ENCODE peak calls at places on chromosome 1, in nine cellular contexts. I, A, J, R, Y, P, M, O and D are unnamed samples.

GRCh38 chr1:92587445-92587844 is 100.7 kb upstream of the GFI1 start:
- DNase-seq in I (no peak), A (no peak), J (no peak), R (no peak), Y (no peak), P (no peak), M (no peak), O (no peak), D (no peak)

GRCh38 chr1:38609166-38609880 is 250.2 kb downstream of the RRAGC start:
- DNase-seq in I (no peak), A (peak; percentile 87), J (no peak), R (no peak), Y (no peak), P (no peak), M (no peak), O (no peak), D (no peak)

GRCh38 chr1:32848354-32849063 is 22.2 kb downstream of the FNDC5 start:
- DNase-seq in I (no peak), A (no peak), J (no peak), R (no peak), Y (no peak), P (no peak), M (no peak), O (no peak), D (no peak)

GRCh38 chr1:110463695-110464094 is 12.7 kb downstream of the PROK1 start:
- DNase-seq in I (no peak), A (no peak), J (no peak), R (no peak), Y (no peak), P (no peak), M (no peak), O (peak; percentile 75), D (no peak)

GRCh38 chr1:75035536-75035935 is 98.7 kb upstream of the LHX8 start:
- DNase-seq in I (no peak), A (no peak), J (no peak), R (no peak), Y (no peak), P (no peak), M (no peak), O (no peak), D (no peak)

GRCh38 chr1:46041551-46041950 is 90.9 kb downstream of the PIK3R3 start:
- DNase-seq in I (no peak), A (peak; percentile 37), J (no peak), R (no peak), Y (no peak), P (no peak), M (no peak), O (no peak), D (no peak)

GRCh38 chr1:245807306-245807705 is 652.5 kb downstream of the KIF26B start:
- DNase-seq in I (no peak), A (no peak), J (no peak), R (no peak), Y (no peak), P (no peak), M (no peak), O (no peak), D (no peak)

GRCh38 chr1:52139817-52140540 is 1.9 kb upstream of the ZFYVE9 start:
- DNase-seq in I (no peak), A (peak; percentile 68), J (no peak), R (no peak), Y (no peak), P (no peak), M (peak; percentile 24), O (peak; percentile 88), D (no peak)

GRCh38 chr1:222916067-222916466 is 101.2 kb downstream of the DISP1 start:
- DNase-seq in I (no peak), A (no peak), J (no peak), R (no peak), Y (no peak), P (no peak), M (no peak), O (no peak), D (no peak)

GRCh38 chr1:222921951-222922350 is 107.1 kb downstream of the DISP1 start:
- DNase-seq in I (no peak), A (no peak), J (no peak), R (no peak), Y (no peak), P (no peak), M (no peak), O (no peak), D (no peak)

GRCh38 chr1:222920169-222920568 is 105.3 kb downstream of the DISP1 start:
- DNase-seq in I (no peak), A (no peak), J (no peak), R (no peak), Y (no peak), P (no peak), M (no peak), O (no peak), D (no peak)

GRCh38 chr1:222918746-222919477 is 104.1 kb downstream of the DISP1 start:
- DNase-seq in I (no peak), A (no peak), J (no peak), R (no peak), Y (no peak), P (no peak), M (no peak), O (no peak), D (no peak)

DNA sequence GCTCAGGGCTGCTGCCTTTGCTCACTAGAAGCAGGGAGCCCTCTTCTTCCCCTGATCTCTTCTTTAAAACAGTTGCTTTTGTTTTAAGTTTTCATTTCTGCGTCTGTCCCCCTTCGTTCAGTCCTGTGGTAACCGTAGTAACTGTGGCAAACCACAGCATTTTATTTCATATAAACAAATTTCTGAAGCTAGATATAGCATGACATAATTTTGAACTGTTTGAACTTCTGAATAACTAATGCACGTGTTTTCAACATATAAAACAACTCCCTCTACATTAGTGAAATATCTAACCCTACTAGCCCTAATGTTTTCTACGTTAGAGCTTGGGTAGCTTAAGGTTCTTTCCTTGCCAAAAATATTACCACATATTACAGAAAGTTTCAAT is 104.6 kb downstream of the DISP1 start:
- DNase-seq in I (no peak), A (no peak), J (no peak), R (no peak), Y (no peak), P (no peak), M (no peak), O (peak; percentile 83), D (no peak)
- H3K4me3 ChIP-seq in I (no peak overlapping the region), A (no peak overlapping the region), J (no peak overlapping the region), R (no peak overlapping the region), Y (no peak overlapping the region), P (no peak overlapping the region), M (no peak overlapping the region), O (no peak overlapping the region), D (no peak overlapping the region)

DNA sequence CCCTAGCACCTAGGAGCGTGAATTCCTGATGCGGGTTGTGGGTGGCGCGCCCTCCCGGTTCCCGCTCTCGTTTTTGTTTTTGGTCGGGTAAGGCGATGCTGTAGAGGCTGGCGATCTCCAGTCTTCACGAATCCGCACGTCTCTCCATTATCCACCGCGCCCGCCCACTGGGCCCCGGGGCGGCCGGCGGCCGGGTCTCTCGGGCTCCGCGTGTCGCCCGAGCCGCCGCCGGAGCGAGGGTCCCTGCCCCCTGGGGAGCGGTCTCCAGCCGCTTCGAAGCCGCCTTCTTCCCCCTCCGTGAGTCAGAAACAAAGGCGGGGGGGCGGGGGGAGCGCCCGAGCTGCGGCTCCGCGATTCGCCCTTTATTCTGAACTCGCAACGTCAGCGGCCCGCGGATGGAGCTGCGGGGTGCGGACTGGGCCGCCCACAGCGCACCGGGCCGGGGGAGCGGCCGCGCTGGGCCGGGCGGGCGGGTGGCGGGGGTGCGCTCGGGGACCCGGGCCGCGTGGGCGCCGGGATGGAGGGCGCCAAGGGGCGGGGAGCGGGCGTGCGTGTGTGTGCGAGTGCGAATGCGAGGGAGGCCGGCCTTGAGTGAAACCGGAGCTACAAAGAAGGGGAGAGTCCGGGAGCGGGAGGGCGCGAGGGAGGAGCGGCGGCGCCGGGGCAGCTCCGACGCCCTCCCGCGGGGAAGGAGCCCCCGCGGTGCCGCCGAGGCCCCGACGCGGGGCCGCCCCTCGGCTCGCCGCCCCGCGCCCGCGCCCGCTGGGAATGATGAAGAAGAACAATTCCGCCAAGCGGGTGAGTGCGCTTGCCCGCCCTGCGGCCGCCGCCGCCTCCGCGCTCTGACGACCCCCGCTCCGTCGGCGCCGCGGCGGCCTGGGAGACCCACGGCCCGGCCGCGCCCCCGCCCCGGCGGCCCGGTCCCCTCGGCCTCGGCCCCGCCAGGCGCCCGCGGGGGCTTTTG is at the start of gene PLEKHO1:
- DNase-seq in I (peak; percentile 73), A (peak; percentile 97), J (peak; percentile 81), R (peak; percentile 77), Y (peak; percentile 87), P (peak; percentile 91), M (peak; percentile 79), O (peak; percentile 85), D (peak; percentile 68)
- TF ChIP-seq POLR2A in I (peak; percentile 71), A (peak; percentile 80), J (no peak), R (peak; percentile 68), Y (no peak), P (peak; percentile 87), M (no peak), O (peak; percentile 72), D (peak; percentile 88)

DNA sequence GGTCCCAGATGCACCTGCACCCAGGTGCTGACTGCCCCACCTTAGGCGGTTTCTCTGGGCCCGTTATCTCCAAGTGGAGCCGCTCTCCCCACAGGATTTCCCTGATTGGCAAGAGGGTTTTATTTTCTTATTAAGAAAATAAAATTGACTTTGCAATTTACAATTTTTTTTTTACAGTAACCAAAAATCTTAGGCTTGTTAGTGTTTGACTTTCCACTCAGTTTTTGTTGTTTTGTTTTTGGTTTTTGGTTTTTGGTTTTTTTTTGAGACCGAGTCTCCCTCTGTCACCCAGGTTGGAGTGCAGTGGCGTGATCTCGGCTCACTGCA is 4.8 kb upstream of the CCDC27 start:
- DNase-seq in I (no peak), A (no peak), J (no peak), R (no peak), Y (no peak), P (no peak), M (no peak), O (no peak), D (no peak)
- H3K4me3 ChIP-seq in I (peak overlapping the region; percentile 58), A (peak overlapping the region; percentile 85), J (peak overlapping the region; percentile 76), R (peak overlapping the region; percentile 94), Y (peak overlapping the region; percentile 72), P (peak overlapping the region; percentile 78), M (peak overlapping the region; percentile 34), O (peak overlapping the region; percentile 63), D (peak overlapping the region; percentile 70)

GRCh38 chr1:115793162-115793561 is 24.6 kb upstream of the CASQ2 start:
- DNase-seq in I (no peak), A (no peak), J (no peak), R (no peak), Y (no peak), P (no peak), M (no peak), O (no peak), D (no peak)

GRCh38 chr1:115790846-115791245 is 22.3 kb upstream of the CASQ2 start:
- DNase-seq in I (no peak), A (no peak), J (no peak), R (no peak), Y (no peak), P (no peak), M (no peak), O (no peak), D (no peak)

GRCh38 chr1:115794976-115795375 is 26.5 kb upstream of the CASQ2 start:
- DNase-seq in I (peak; percentile 25), A (no peak), J (no peak), R (no peak), Y (no peak), P (no peak), M (no peak), O (no peak), D (no peak)

GRCh38 chr1:115791816-115792215 is 23.3 kb upstream of the CASQ2 start:
- DNase-seq in I (no peak), A (no peak), J (no peak), R (no peak), Y (no peak), P (no peak), M (no peak), O (no peak), D (no peak)

DNA sequence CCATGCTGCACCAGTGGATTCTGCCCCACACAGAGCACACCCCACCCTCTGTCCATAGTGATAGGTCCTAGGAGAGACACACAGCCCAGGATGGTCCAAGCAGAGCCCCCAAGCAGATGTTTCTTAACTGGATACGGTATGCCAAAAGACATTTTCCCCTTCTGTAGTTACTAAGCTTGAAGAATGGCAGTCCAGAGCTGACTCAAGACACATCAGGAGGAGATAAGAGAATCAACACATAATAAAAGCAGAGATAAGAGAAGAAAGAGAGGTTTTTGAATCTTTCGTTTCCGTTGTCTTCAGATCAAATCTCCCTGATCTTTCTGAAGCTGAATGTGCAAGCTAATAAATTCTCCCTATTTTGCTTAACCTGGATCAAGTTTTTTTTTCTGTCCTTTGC is 21.8 kb upstream of the CASQ2 start:
- DNase-seq in I (no peak), A (no peak), J (no peak), R (no peak), Y (no peak), P (no peak), M (no peak), O (no peak), D (no peak)
- TF ChIP-seq POLR2A in I (no peak), A (no peak), J (no peak), R (no peak), Y (no peak), P (no peak), M (no peak), O (no peak), D (no peak)